ENCODE peak calls at places on chromosomes 12 and 14, in nine cellular contexts. D is adrenal gland, J is breast epithelium, P is hepatocyte, Y is A549, T is upper lobe of right lung, O is fibroblast of lung, L is neural progenitor cell, R is colonic mucosa. K is an unnamed sample. For H3K9me3, the result is how much of the 10 kb centered on the place peaks cover.

GRCh38 chr14:74825008-74825407 is 50.9 kb downstream of the PROX2 start:
- DNase-seq in D (no peak), J (no peak), P (no peak), Y (no peak), T (no peak), O (peak), L (no peak), R (no peak), K (no peak)

GRCh38 chr14:63881926-63882325 is 29.1 kb downstream of the SYNE2 start:
- DNase-seq in D (no peak), J (no peak), P (no peak), Y (no peak), T (no peak), O (no peak), L (no peak), R (no peak), K (no peak)

GRCh38 chr12:52278931-52279682 is 4.7 kb downstream of the KRT86 start:
- DNase-seq in D (peak), J (peak), P (peak), Y (peak), T (peak), O (peak), L (peak), R (peak), K (peak)

GRCh38 chr14:60965402-60965801 is 15.5 kb downstream of the TRMT5 start:
- DNase-seq in D (peak), J (no peak), P (peak), Y (peak), T (no peak), O (peak), L (no peak), R (no peak), K (no peak)

GRCh38 chr12:52741378-52742195 is 35.6 kb downstream of the KRT76 start:
- DNase-seq in D (peak), J (no peak), P (peak), Y (peak), T (peak), O (peak), L (peak), R (peak), K (peak)

GRCh38 chr14:31405599-31406251 is 14.6 kb downstream of the HEATR5A start:
- DNase-seq in D (no peak), J (no peak), P (peak), Y (no peak), T (no peak), O (no peak), L (no peak), R (no peak), K (no peak)

GRCh38 chr14:101369194-101369915 is 191.9 kb upstream of the DIO3 start:
- DNase-seq in D (no peak), J (peak), P (no peak), Y (no peak), T (no peak), O (no peak), L (no peak), R (no peak), K (no peak)

GRCh38 chr12:63276537-63277365 is 125.8 kb upstream of the AVPR1A start:
- DNase-seq in D (peak), J (no peak), P (peak), Y (peak), T (no peak), O (peak), L (peak), R (peak), K (no peak)

GRCh38 chr12:55743131-55743921 is 404 bp downstream of the GDF11 start:
- DNase-seq in D (peak), J (no peak), P (peak), Y (peak), T (peak), O (peak), L (peak), R (peak), K (peak)

GRCh38 chr12:53575502-53576264 is 50.5 kb downstream of the ATF7 start:
- DNase-seq in D (no peak), J (no peak), P (peak), Y (peak), T (no peak), O (peak), L (no peak), R (peak), K (no peak)

GRCh38 chr14:78358631-78359030 is 188.5 kb downstream of the NRXN3 start:
- DNase-seq in D (no peak), J (no peak), P (no peak), Y (no peak), T (no peak), O (peak), L (no peak), R (no peak), K (no peak)

GRCh38 chr12:122875590-122876220 is 20.2 kb downstream of the VPS37B start:
- DNase-seq in D (no peak), J (no peak), P (no peak), Y (no peak), T (no peak), O (peak), L (no peak), R (no peak), K (no peak)

GRCh38 chr12:89108265-89108664 is 244.0 kb downstream of the DUSP6 start:
- DNase-seq in D (no peak), J (no peak), P (no peak), Y (no peak), T (no peak), O (no peak), L (no peak), R (no peak), K (no peak)

GRCh38 chr14:78985668-78986073 is 815.5 kb downstream of the NRXN3 start:
- DNase-seq in D (no peak), J (no peak), P (no peak), Y (no peak), T (no peak), O (peak), L (peak), R (no peak), K (no peak)

GRCh38 chr14:71056168-71056567 is 148.9 kb downstream of the PCNX1 start:
- DNase-seq in D (no peak), J (no peak), P (no peak), Y (no peak), T (no peak), O (no peak), L (no peak), R (no peak), K (no peak)

GRCh38 chr14:85607571-85608219 is 77.8 kb downstream of the FLRT2 start:
- DNase-seq in D (no peak), J (no peak), P (peak), Y (peak), T (no peak), O (peak), L (no peak), R (no peak), K (no peak)

GRCh38 chr14:61478971-61479473 is 157.6 kb downstream of the PRKCH start:
- DNase-seq in D (peak), J (no peak), P (no peak), Y (no peak), T (no peak), O (no peak), L (no peak), R (no peak), K (no peak)

GRCh38 chr14:101113108-101113612 is 209.6 kb upstream of the RTL1 start:
- DNase-seq in D (no peak), J (peak), P (no peak), Y (no peak), T (no peak), O (no peak), L (no peak), R (peak), K (no peak)

GRCh38 chr12:129564768-129565167 is 339.1 kb downstream of the TMEM132D start:
- DNase-seq in D (no peak), J (no peak), P (no peak), Y (no peak), T (no peak), O (peak), L (no peak), R (no peak), K (no peak)

GRCh38 chr12:65389436-65389835 is 111.0 kb downstream of the MSRB3 start:
- DNase-seq in D (no peak), J (no peak), P (no peak), Y (no peak), T (no peak), O (no peak), L (no peak), R (no peak), K (no peak)

GRCh38 chr12:20810487-20810886 is at the start of gene SLCO1B3:
- DNase-seq in D (no peak), J (no peak), P (no peak), Y (no peak), T (no peak), O (no peak), L (no peak), R (no peak), K (no peak)

GRCh38 chr14:94458558-94459200 is 6.1 kb upstream of the SERPINA11 start:
- DNase-seq in D (no peak), J (peak), P (no peak), Y (no peak), T (no peak), O (no peak), L (no peak), R (no peak), K (no peak)

GRCh38 chr12:56220611-56221232 is 1.0 kb downstream of the RNF41 start:
- DNase-seq in D (no peak), J (no peak), P (no peak), Y (no peak), T (peak), O (peak), L (no peak), R (no peak), K (no peak)

GRCh38 chr12:64457036-64457435 is 5.1 kb downstream of the TBK1 start:
- DNase-seq in D (peak), J (no peak), P (peak), Y (no peak), T (no peak), O (no peak), L (no peak), R (peak), K (no peak)

GRCh38 chr12:46661161-46661845 is 164.5 kb downstream of the SLC38A4 start:
- DNase-seq in D (peak), J (no peak), P (peak), Y (peak), T (no peak), O (peak), L (peak), R (peak), K (no peak)

GRCh38 chr12:47904647-47905312 is at the start of gene VDR:
- DNase-seq in D (peak), J (peak), P (peak), Y (peak), T (peak), O (peak), L (peak), R (peak), K (peak)

GRCh38 chr12:53795927-53796326 is 44.1 kb upstream of the CISTR start:
- DNase-seq in D (no peak), J (no peak), P (no peak), Y (no peak), T (no peak), O (no peak), L (peak), R (no peak), K (no peak)

GRCh38 chr12:29714966-29715365 is 68.8 kb downstream of the TMTC1 start:
- DNase-seq in D (no peak), J (no peak), P (no peak), Y (no peak), T (no peak), O (no peak), L (no peak), R (no peak), K (no peak)

GRCh38 chr14:78933948-78934524 is 763.9 kb downstream of the NRXN3 start:
- DNase-seq in D (no peak), J (no peak), P (peak), Y (peak), T (no peak), O (peak), L (peak), R (no peak), K (no peak)

GRCh38 chr14:23160924-23161522 is 22.4 kb downstream of the SLC7A8 start:
- DNase-seq in D (peak), J (peak), P (peak), Y (peak), T (peak), O (peak), L (peak), R (peak), K (no peak)

GRCh38 chr12:112349440-112349839 is 32.8 kb downstream of the HECTD4 start:
- DNase-seq in D (no peak), J (no peak), P (no peak), Y (no peak), T (no peak), O (no peak), L (no peak), R (no peak), K (no peak)

GRCh38 chr14:102027951-102028350 is 58.9 kb downstream of the HSP90AA1 start:
- DNase-seq in D (no peak), J (no peak), P (no peak), Y (no peak), T (no peak), O (no peak), L (no peak), R (no peak), K (no peak)

GRCh38 chr12:54163147-54163546 is 25.6 kb downstream of the SMUG1 start:
- DNase-seq in D (no peak), J (no peak), P (no peak), Y (no peak), T (no peak), O (no peak), L (no peak), R (no peak), K (no peak)

GRCh38 chr12:67517181-67517887 is 131.2 kb upstream of the DYRK2 start:
- DNase-seq in D (peak), J (peak), P (no peak), Y (peak), T (no peak), O (peak), L (no peak), R (peak), K (no peak)

GRCh38 chr12:47382305-47382704 is 302.5 kb upstream of the AMIGO2 start:
- DNase-seq in D (no peak), J (no peak), P (no peak), Y (peak), T (no peak), O (no peak), L (no peak), R (no peak), K (no peak)

GRCh38 chr12:89038831-89039509 is 313.3 kb downstream of the DUSP6 start:
- DNase-seq in D (no peak), J (no peak), P (no peak), Y (no peak), T (no peak), O (no peak), L (no peak), R (no peak), K (no peak)

GRCh38 chr12:114668151-114668891 is 15.7 kb downstream of the TBX3 start:
- DNase-seq in D (peak), J (peak), P (peak), Y (peak), T (peak), O (peak), L (peak), R (peak), K (no peak)

GRCh38 chr14:64891839-64892375 is 12.2 kb upstream of the SPTB start:
- DNase-seq in D (peak), J (no peak), P (peak), Y (peak), T (no peak), O (peak), L (peak), R (peak), K (no peak)
- TF ChIP-seq CTCF in D (peak), J (no peak), P (peak), Y (peak), T (peak), O (peak), L (peak), R (peak), K (peak)

GRCh38 chr12:12890492-12890814 is 909 bp upstream of the GPRC5A start:
- DNase-seq in D (no peak), J (no peak), P (no peak), Y (no peak), T (peak), O (no peak), L (no peak), R (peak), K (no peak)

GRCh38 chr12:12891646-12892355 is 439 bp downstream of the GPRC5A start:
- DNase-seq in D (no peak), J (no peak), P (no peak), Y (no peak), T (no peak), O (no peak), L (no peak), R (no peak), K (no peak)

GRCh38 chr12:12890815-12891645 is at the start of gene GPRC5A:
- DNase-seq in D (peak), J (peak), P (peak), Y (peak), T (peak), O (peak), L (peak), R (peak), K (peak)

GRCh38 chr12:12893438-12893837 is 2.1 kb downstream of the GPRC5A start:
- DNase-seq in D (no peak), J (no peak), P (no peak), Y (no peak), T (no peak), O (no peak), L (no peak), R (no peak), K (no peak)

DNA sequence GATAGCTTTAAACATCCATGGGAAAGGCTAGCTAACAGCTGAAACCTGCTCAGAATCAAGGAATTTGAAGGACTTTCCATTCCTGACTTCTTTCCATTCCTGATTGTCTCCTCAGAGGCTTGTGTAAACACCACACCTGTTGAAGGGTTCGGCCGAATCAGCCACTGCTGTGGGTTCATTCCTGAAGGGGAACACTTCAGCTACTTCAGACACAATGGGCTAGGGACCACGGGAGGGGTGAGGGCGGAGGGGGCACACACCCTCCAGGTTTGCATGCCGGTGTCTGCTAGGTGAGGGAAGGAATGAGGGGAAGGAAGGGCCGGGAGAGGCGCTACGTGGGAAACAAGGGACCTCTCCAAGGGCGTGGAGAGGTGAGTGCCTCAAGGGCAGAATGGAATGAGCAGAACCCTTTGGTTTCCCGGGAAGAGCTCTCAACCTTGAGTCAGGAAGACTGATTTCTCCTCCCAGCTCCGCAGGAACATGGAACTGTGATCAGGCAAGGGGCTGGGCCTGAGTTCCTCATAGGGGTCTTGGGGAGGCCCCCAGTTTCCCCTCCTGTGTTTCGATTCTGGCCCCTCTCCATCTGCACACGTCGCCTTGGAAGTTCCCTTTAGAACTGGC is 1.4 kb downstream of the GPRC5A start:
- DNase-seq in D (no peak), J (no peak), P (no peak), Y (no peak), T (peak), O (no peak), L (no peak), R (no peak), K (no peak)
- H3K27ac ChIP-seq in D (no peak), J (peak), P (peak), Y (peak), T (peak), O (no peak), L (no peak), R (peak), K (no peak)

GRCh38 chr14:29822430-29822709 is 105.3 kb downstream of the PRKD1 start:
- DNase-seq in D (no peak), J (no peak), P (no peak), Y (peak), T (no peak), O (no peak), L (no peak), R (no peak), K (no peak)
- H3K9me3 ChIP-seq in D (under half), J (under half), P (under half), Y (under half), T (under half), O (under half), L (under half), R (under half), K (under half)

GRCh38 chr12:19130224-19131019 is 889 bp downstream of the PLEKHA5 start:
- DNase-seq in D (peak), J (peak), P (peak), Y (peak), T (peak), O (peak), L (peak), R (peak), K (no peak)
- TF ChIP-seq CTCF in D (no peak), J (no peak), P (no peak), Y (no peak), T (no peak), O (no peak), L (peak), R (no peak), K (no peak)

DNA sequence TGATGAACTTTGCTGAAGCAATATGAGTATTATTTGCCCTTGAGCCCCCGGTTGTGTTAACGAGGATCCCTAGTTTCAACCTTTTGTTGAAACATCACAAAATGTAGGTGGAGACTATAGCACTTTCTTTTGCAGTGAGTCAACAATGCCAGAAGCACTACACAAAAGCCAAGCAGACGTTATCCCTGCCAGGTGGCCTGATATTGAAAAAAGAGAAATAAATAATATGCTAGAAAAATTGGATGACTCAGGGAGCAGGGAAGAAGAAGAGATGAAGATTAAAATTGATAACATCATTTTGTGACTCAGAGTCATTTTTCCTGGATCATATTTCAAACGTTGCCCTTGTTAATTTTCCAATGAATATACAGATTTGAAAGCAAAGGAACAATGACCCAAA is 58.2 kb downstream of the RERG start:
- DNase-seq in D (peak), J (no peak), P (no peak), Y (no peak), T (no peak), O (peak), L (no peak), R (no peak), K (no peak)
- H3K27ac ChIP-seq in D (peak), J (peak), P (no peak), Y (no peak), T (peak), O (no peak), L (no peak), R (no peak), K (no peak)

GRCh38 chr12:57763881-57764661 is 2.8 kb downstream of the CYP27B1 start:
- DNase-seq in D (no peak), J (no peak), P (no peak), Y (no peak), T (no peak), O (no peak), L (no peak), R (no peak), K (no peak)
- H3K9me3 ChIP-seq in D (under half), J (under half), P (under half), Y (under half), T (under half), O (under half), L (under half), R (under half), K (under half)

GRCh38 chr12:50639721-50640120 is 124.2 kb upstream of the ATF1 start:
- DNase-seq in D (no peak), J (no peak), P (no peak), Y (no peak), T (no peak), O (no peak), L (no peak), R (no peak), K (no peak)

GRCh38 chr12:50640321-50640939 is 123.5 kb upstream of the ATF1 start:
- DNase-seq in D (no peak), J (no peak), P (no peak), Y (no peak), T (no peak), O (no peak), L (no peak), R (no peak), K (no peak)

GRCh38 chr12:50642755-50643154 is 121.1 kb upstream of the ATF1 start:
- DNase-seq in D (no peak), J (peak), P (no peak), Y (no peak), T (no peak), O (no peak), L (no peak), R (no peak), K (no peak)

GRCh38 chr12:50642035-50642451 is 121.9 kb upstream of the ATF1 start:
- DNase-seq in D (no peak), J (no peak), P (no peak), Y (peak), T (no peak), O (peak), L (no peak), R (no peak), K (no peak)

GRCh38 chr12:50641566-50641965 is 122.3 kb upstream of the ATF1 start:
- DNase-seq in D (no peak), J (no peak), P (no peak), Y (no peak), T (no peak), O (no peak), L (no peak), R (no peak), K (no peak)
- TF ChIP-seq CTCF in D (no peak), J (no peak), P (no peak), Y (no peak), T (no peak), O (no peak), L (no peak), R (no peak), K (no peak)

GRCh38 chr12:45285717-45286116 is 69.8 kb downstream of the ANO6 start:
- DNase-seq in D (no peak), J (no peak), P (no peak), Y (no peak), T (no peak), O (no peak), L (no peak), R (no peak), K (no peak)
- H3K27ac ChIP-seq in D (no peak), J (no peak), P (peak), Y (peak), T (no peak), O (no peak), L (no peak), R (no peak), K (no peak)